ENCODE peak calls at places on chromosomes 3 and 15, in eight cellular contexts. P is tibial nerve, G is esophagus muscularis mucosa, C is A549, A is sigmoid colon, R is transverse colon, J is stomach, Q is upper lobe of left lung. L is an unnamed sample.

GRCh38 chr15:41337631-41338522 is 5.2 kb downstream of the NUSAP1 start:
- DNase-seq in P (no peak), G (no peak), C (no peak), A (no peak), R (no peak), J (no peak), Q (no peak), L (no peak)

GRCh38 chr15:75732206-75732808 is 19.7 kb upstream of the CSPG4 start:
- DNase-seq in P (no peak), G (no peak), C (no peak), A (peak), R (no peak), J (no peak), Q (no peak), L (no peak)

GRCh38 chr3:31580645-31581044 is 47.9 kb downstream of the STT3B start:
- DNase-seq in P (no peak), G (no peak), C (no peak), A (no peak), R (no peak), J (no peak), Q (no peak), L (no peak)

GRCh38 chr3:141049681-141050080 is 1.5 kb upstream of the SPSB4 start:
- DNase-seq in P (no peak), G (peak), C (peak), A (no peak), R (no peak), J (no peak), Q (no peak), L (no peak)

GRCh38 chr15:58448331-58448730 is 16.5 kb downstream of the LIPC start:
- DNase-seq in P (no peak), G (no peak), C (no peak), A (no peak), R (no peak), J (no peak), Q (no peak), L (no peak)

GRCh38 chr3:128433630-128434185 is 33.0 kb downstream of the DNAJB8 start:
- DNase-seq in P (no peak), G (no peak), C (no peak), A (no peak), R (no peak), J (no peak), Q (no peak), L (no peak)

GRCh38 chr3:135964160-135964955 is 1.2 kb upstream of the PPP2R3A start:
- DNase-seq in P (no peak), G (no peak), C (no peak), A (no peak), R (no peak), J (no peak), Q (no peak), L (no peak)

GRCh38 chr15:75694241-75695182 is 18.1 kb downstream of the CSPG4 start:
- DNase-seq in P (peak), G (peak), C (peak), A (peak), R (peak), J (peak), Q (no peak), L (peak)

GRCh38 chr3:79040701-79041100 is 727.1 kb downstream of the ROBO1 start:
- DNase-seq in P (no peak), G (no peak), C (no peak), A (no peak), R (no peak), J (no peak), Q (no peak), L (no peak)

GRCh38 chr3:100335137-100335833 is 728 bp downstream of the NIT2 start:
- DNase-seq in P (no peak), G (no peak), C (peak), A (no peak), R (peak), J (no peak), Q (peak), L (peak)

GRCh38 chr3:129415830-129416229 is 12.6 kb downstream of the EFCAB12 start:
- DNase-seq in P (no peak), G (no peak), C (no peak), A (no peak), R (no peak), J (no peak), Q (no peak), L (peak)

GRCh38 chr15:69559440-69560215 is 107.0 kb downstream of the RPLP1 start:
- DNase-seq in P (no peak), G (no peak), C (no peak), A (no peak), R (no peak), J (no peak), Q (no peak), L (no peak)

GRCh38 chr3:74613566-74613965 is 893 bp downstream of the CNTN3 start:
- DNase-seq in P (no peak), G (no peak), C (no peak), A (no peak), R (peak), J (peak), Q (peak), L (no peak)

GRCh38 chr3:45677045-45677436 is 12.2 kb upstream of the SACM1L start:
- DNase-seq in P (no peak), G (no peak), C (peak), A (peak), R (peak), J (no peak), Q (peak), L (no peak)

GRCh38 chr3:45267097-45267496 is 41.0 kb upstream of the TMEM158 start:
- DNase-seq in P (no peak), G (no peak), C (no peak), A (no peak), R (no peak), J (no peak), Q (no peak), L (no peak)

GRCh38 chr3:186425788-186426730 is 64.0 kb upstream of the DGKG start:
- DNase-seq in P (no peak), G (peak), C (peak), A (no peak), R (no peak), J (no peak), Q (no peak), L (no peak)

GRCh38 chr3:171514466-171514865 is 54.3 kb upstream of the TNIK start:
- DNase-seq in P (no peak), G (no peak), C (no peak), A (no peak), R (no peak), J (no peak), Q (no peak), L (no peak)

GRCh38 chr3:122497425-122497824 is 17.3 kb downstream of the KPNA1 start:
- DNase-seq in P (no peak), G (no peak), C (no peak), A (no peak), R (no peak), J (no peak), Q (no peak), L (no peak)

GRCh38 chr3:52649461-52650210 is 36.1 kb downstream of the PBRM1 start:
- DNase-seq in P (no peak), G (no peak), C (no peak), A (no peak), R (no peak), J (no peak), Q (no peak), L (no peak)

GRCh38 chr15:70385711-70386110 is 288.0 kb upstream of the TLE3 start:
- DNase-seq in P (no peak), G (peak), C (no peak), A (no peak), R (no peak), J (no peak), Q (no peak), L (no peak)

GRCh38 chr3:98172621-98173020 is 6.1 kb downstream of the OR5H15 start:
- DNase-seq in P (no peak), G (no peak), C (no peak), A (no peak), R (no peak), J (no peak), Q (no peak), L (no peak)

GRCh38 chr15:31352283-31352880 is 25.7 kb downstream of the KLF13 start:
- DNase-seq in P (no peak), G (no peak), C (no peak), A (no peak), R (peak), J (peak), Q (peak), L (no peak)

GRCh38 chr3:4514321-4514720 is 21.2 kb downstream of the ITPR1 start:
- DNase-seq in P (no peak), G (no peak), C (no peak), A (no peak), R (no peak), J (no peak), Q (no peak), L (no peak)

GRCh38 chr3:179016979-179017670 is 54.5 kb downstream of the ZMAT3 start:
- DNase-seq in P (no peak), G (no peak), C (no peak), A (no peak), R (no peak), J (no peak), Q (no peak), L (no peak)

GRCh38 chr15:93570571-93570970 is 481.6 kb upstream of the RGMA start:
- DNase-seq in P (no peak), G (no peak), C (no peak), A (no peak), R (no peak), J (no peak), Q (no peak), L (no peak)

GRCh38 chr3:157844770-157845522 is 261.3 kb downstream of the SHOX2 start:
- DNase-seq in P (no peak), G (no peak), C (no peak), A (no peak), R (no peak), J (no peak), Q (no peak), L (no peak)

GRCh38 chr15:29102911-29103824 is 166.5 kb downstream of the NSMCE3 start:
- DNase-seq in P (no peak), G (no peak), C (no peak), A (no peak), R (no peak), J (no peak), Q (no peak), L (no peak)

GRCh38 chr3:46440531-46441294 is 24.0 kb downstream of the LTF start:
- DNase-seq in P (no peak), G (no peak), C (no peak), A (no peak), R (peak), J (no peak), Q (no peak), L (no peak)

GRCh38 chr3:62587169-62587568 is 213.8 kb upstream of the FEZF2 start:
- DNase-seq in P (no peak), G (peak), C (no peak), A (no peak), R (no peak), J (no peak), Q (no peak), L (no peak)

GRCh38 chr15:80967451-80967850 is 22.2 kb downstream of the MESD start:
- DNase-seq in P (no peak), G (no peak), C (no peak), A (no peak), R (no peak), J (no peak), Q (no peak), L (peak)

GRCh38 chr15:78006567-78007205 is 70.8 kb downstream of the TBC1D2B start:
- DNase-seq in P (no peak), G (no peak), C (no peak), A (no peak), R (peak), J (peak), Q (no peak), L (no peak)

GRCh38 chr3:36891651-36892268 is 53.1 kb downstream of the TRANK1 start:
- DNase-seq in P (no peak), G (peak), C (no peak), A (no peak), R (no peak), J (no peak), Q (no peak), L (no peak)

GRCh38 chr3:189530822-189531221 is 100.4 kb upstream of the TP63 start:
- DNase-seq in P (no peak), G (no peak), C (no peak), A (no peak), R (no peak), J (no peak), Q (no peak), L (no peak)

GRCh38 chr3:168191856-168192255 is 96.1 kb upstream of the GOLIM4 start:
- DNase-seq in P (no peak), G (no peak), C (no peak), A (no peak), R (no peak), J (no peak), Q (no peak), L (no peak)

GRCh38 chr15:73375755-73376305 is 7.1 kb upstream of the HCN4 start:
- DNase-seq in P (no peak), G (no peak), C (no peak), A (no peak), R (no peak), J (no peak), Q (no peak), L (no peak)

GRCh38 chr3:182325213-182325941 is 467.9 kb upstream of the ATP11B start:
- DNase-seq in P (no peak), G (no peak), C (no peak), A (no peak), R (no peak), J (no peak), Q (no peak), L (no peak)

GRCh38 chr3:183158552-183159006 is 4.0 kb downstream of the LAMP3 start:
- DNase-seq in P (no peak), G (no peak), C (no peak), A (no peak), R (no peak), J (no peak), Q (peak), L (no peak)

GRCh38 chr15:78914027-78914764 is 30.6 kb downstream of the CTSH start:
- DNase-seq in P (peak), G (no peak), C (peak), A (peak), R (no peak), J (peak), Q (no peak), L (peak)

DNA sequence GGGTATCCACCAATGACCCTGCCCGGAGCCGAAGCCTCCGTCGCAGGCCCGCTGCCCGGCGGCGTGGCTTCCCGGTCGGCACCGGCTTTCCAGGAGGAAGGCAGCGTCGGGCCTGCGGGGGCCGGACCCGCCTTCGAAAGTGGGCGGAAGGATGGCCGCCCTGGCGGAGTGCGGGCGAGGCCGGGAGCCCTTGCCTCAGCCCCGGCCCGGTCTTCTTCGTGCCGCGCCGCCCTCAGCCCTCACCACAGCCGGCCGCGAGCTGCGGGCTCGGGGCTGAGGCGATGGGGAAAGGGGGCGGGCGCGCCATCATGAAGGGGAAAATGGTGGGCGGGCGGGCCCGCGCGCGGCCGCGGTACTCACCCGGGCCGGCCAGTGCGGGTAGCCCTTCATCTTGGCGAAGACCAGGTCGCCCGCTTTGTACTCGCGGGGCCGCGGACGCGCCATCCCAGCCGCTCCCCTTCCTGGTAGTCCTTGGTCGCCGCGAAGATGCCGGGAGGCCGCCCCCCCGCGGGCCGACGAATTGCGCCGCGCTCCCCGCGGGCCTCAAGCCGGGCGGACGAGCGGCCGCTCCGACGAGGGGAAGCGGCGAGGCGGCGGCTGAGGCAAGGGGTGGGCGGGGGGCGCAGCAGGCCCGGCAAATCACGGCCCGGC is 527 bp downstream of the HDGFL3 start:
- DNase-seq in P (peak), G (no peak), C (peak), A (peak), R (peak), J (peak), Q (peak), L (peak)
- TF ChIP-seq POLR2A in P (no peak), G (no peak), C (peak), A (no peak), R (no peak), J (no peak), Q (peak), L (no peak)

DNA sequence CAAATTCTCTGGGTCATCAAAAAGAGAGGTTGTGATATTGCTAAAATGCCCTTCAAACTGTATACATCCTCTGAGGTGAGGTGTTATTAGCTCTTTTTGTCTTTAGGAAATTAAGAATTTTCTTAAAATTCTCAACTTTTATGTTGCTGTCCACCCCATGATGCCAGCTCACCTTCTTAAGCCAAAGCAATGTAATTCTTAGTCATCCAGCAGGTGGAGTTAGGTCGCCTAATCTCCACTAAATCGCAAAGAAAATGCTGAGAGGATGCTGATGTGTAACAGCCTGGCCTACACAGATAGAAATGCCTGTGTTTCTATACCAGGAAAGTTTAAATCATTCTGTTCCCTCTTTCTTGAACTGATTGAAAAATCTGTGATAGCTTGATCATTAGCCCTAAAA is 770.2 kb upstream of the ALCAM start:
- DNase-seq in P (no peak), G (no peak), C (peak), A (no peak), R (no peak), J (no peak), Q (no peak), L (no peak)
- TF ChIP-seq CTCF in P (peak), G (peak), C (peak), A (no peak), R (peak), J (peak), Q (peak), L (no peak)

GRCh38 chr3:149373235-149374125 is 4.0 kb downstream of the TM4SF1 start:
- DNase-seq in P (no peak), G (no peak), C (no peak), A (no peak), R (no peak), J (no peak), Q (no peak), L (no peak)

GRCh38 chr3:149376728-149377407 is 581 bp downstream of the TM4SF1 start:
- DNase-seq in P (no peak), G (no peak), C (no peak), A (no peak), R (no peak), J (no peak), Q (no peak), L (no peak)

GRCh38 chr3:149375824-149376196 is 1.6 kb downstream of the TM4SF1 start:
- DNase-seq in P (no peak), G (no peak), C (no peak), A (no peak), R (no peak), J (no peak), Q (no peak), L (no peak)

GRCh38 chr3:149374391-149374790 is 3.1 kb downstream of the TM4SF1 start:
- DNase-seq in P (no peak), G (no peak), C (no peak), A (no peak), R (no peak), J (no peak), Q (no peak), L (no peak)

GRCh38 chr3:149375164-149375823 is 2.2 kb downstream of the TM4SF1 start:
- DNase-seq in P (no peak), G (no peak), C (no peak), A (no peak), R (no peak), J (no peak), Q (no peak), L (no peak)
- TF ChIP-seq EP300 in P (no peak), G (no peak), C (no peak), A (no peak), R (no peak), J (no peak), Q (no peak), L (no peak)

GRCh38 chr3:72163809-72164634 is 379.1 kb upstream of the PROK2 start:
- DNase-seq in P (no peak), G (no peak), C (no peak), A (no peak), R (peak), J (no peak), Q (no peak), L (no peak)
- TF ChIP-seq POLR2A in P (no peak), G (no peak), C (no peak), A (no peak), R (no peak), J (no peak), Q (no peak), L (no peak)

GRCh38 chr3:18891641-18892040 is 256.7 kb upstream of the KCNH8 start:
- DNase-seq in P (no peak), G (no peak), C (no peak), A (no peak), R (no peak), J (no peak), Q (no peak), L (no peak)

GRCh38 chr3:18883553-18883952 is 264.8 kb upstream of the KCNH8 start:
- DNase-seq in P (no peak), G (no peak), C (no peak), A (no peak), R (no peak), J (no peak), Q (no peak), L (no peak)

GRCh38 chr3:18890459-18890858 is 257.9 kb upstream of the KCNH8 start:
- DNase-seq in P (no peak), G (no peak), C (no peak), A (no peak), R (no peak), J (no peak), Q (no peak), L (no peak)

GRCh38 chr3:18885612-18886011 is 262.7 kb upstream of the KCNH8 start:
- DNase-seq in P (no peak), G (no peak), C (no peak), A (no peak), R (no peak), J (no peak), Q (no peak), L (no peak)

DNA sequence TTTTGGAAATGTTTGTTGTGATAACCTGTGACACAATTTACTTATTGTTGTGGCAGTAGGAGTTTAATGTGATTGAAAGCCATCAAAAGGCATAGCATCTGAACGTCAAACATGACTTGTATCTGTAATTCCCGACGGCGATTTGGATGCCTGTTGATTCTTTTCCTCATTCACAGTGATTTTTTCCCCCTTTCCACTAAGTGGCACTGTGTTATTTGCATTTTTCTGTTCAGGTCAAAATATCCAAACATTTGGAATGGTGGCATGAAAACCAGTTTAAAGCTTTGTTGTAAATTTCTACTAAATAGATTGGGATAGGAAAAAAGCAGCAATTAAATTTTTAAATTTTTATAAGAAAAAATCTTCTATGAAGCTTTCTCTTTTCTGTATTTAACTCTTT is 259.9 kb upstream of the KCNH8 start:
- DNase-seq in P (no peak), G (no peak), C (no peak), A (no peak), R (no peak), J (no peak), Q (no peak), L (no peak)
- TF ChIP-seq CTCF in P (no peak), G (no peak), C (no peak), A (no peak), R (no peak), J (no peak), Q (no peak), L (no peak)

DNA sequence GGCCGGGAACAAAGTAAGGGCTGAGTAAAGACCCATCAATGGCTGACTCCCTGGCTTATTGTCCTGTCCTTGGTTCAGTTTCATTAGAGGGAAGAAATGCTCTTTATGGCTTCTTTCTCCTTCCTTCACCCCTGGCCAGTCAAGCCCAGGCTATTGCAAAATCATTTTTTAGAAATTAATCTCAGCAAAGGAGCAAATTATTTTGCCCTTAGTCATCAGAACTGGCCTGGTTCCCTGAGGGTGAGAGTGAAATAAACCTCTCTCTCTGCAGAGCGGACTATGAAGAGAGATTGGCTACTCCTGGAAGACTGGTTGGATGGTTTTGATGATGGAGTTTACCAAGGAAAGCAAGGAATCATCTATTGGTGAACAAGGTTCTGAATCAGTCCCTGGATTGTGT is 52.7 kb upstream of the OXTR start:
- DNase-seq in P (no peak), G (no peak), C (no peak), A (no peak), R (no peak), J (no peak), Q (no peak), L (no peak)
- TF ChIP-seq EP300 in P (no peak), G (no peak), C (no peak), A (no peak), R (no peak), J (no peak), Q (no peak), L (no peak)

L was measured in ovary.